ENCODE peak calls at places on chromosomes 11 and 22, in five cellular contexts. R is Calu3, K is brain microvascular endothelial cell, N is NCI-H748 treated with DMSO at 0.1 percent for 48 hours, A is epithelial cell of esophagus. T is an unnamed sample.

GRCh38 chr22:21791635-21792625 is 56.3 kb upstream of the YPEL1 start:
- DNase-seq in R (no peak), N (no peak), A (peak), K (peak), T (no peak)

GRCh38 chr22:49582171-49582570 is 245.5 kb downstream of the BRD1 start:
- DNase-seq in A (no peak), R (no peak), N (no peak), K (no peak), T (peak)

GRCh38 chr11:92393218-92393617 is 168.6 kb downstream of the FAT3 start:
- DNase-seq in R (no peak), K (no peak), N (no peak), A (no peak), T (no peak)

GRCh38 chr22:48782817-48783511 is 1044.7 kb downstream of the BRD1 start:
- DNase-seq in R (no peak), A (no peak), K (no peak), N (peak), T (no peak)

GRCh38 chr11:44986315-44986714 is 35.6 kb upstream of the TP53I11 start:
- DNase-seq in K (no peak), A (no peak), N (no peak), R (no peak), T (no peak)

GRCh38 chr11:99682171-99682570 is 661.4 kb downstream of the CNTN5 start:
- DNase-seq in N (no peak), A (no peak), K (no peak), R (no peak), T (no peak)

GRCh38 chr11:36399236-36399635 is 103.1 kb downstream of the PRR5L start:
- DNase-seq in N (no peak), A (no peak), R (no peak), K (no peak), T (no peak)

GRCh38 chr11:42591841-42592240 is 720.0 kb upstream of the API5 start:
- DNase-seq in N (no peak), K (no peak), A (no peak), R (no peak), T (no peak)

GRCh38 chr11:10139656-10140055 is 154.4 kb downstream of the SBF2 start:
- DNase-seq in R (peak), K (peak), N (no peak), A (peak), T (no peak)